ENCODE peak calls at places on chromosomes 3 and 15, in nine cellular contexts. F, T, J, C, A, Q, M, U and V are unnamed samples.
A peak's percentile ranks its signal among the peaks of the same experiment; 100 is the strongest.

GRCh38 chr3:114449271-114450007 is 155.6 kb downstream of the TIGIT start:
- DNase-seq in F (no peak), T (no peak), J (no peak), C (peak; percentile 50), A (no peak), Q (no peak), M (no peak), U (no peak), V (peak; percentile 11)

GRCh38 chr3:197550489-197550888 is 5.3 kb downstream of the BDH1 start:
- DNase-seq in F (no peak), T (no peak), J (peak; percentile 35), C (no peak), A (peak; percentile 45), Q (no peak), M (no peak), U (no peak), V (no peak)

GRCh38 chr3:136559896-136560295 is 192.3 kb downstream of the STAG1 start:
- DNase-seq in F (no peak), T (no peak), J (peak; percentile 54), C (peak; percentile 11), A (no peak), Q (no peak), M (no peak), U (no peak), V (no peak)

GRCh38 chr3:13846716-13847570 is 32.9 kb downstream of the WNT7A start:
- DNase-seq in F (no peak), T (no peak), J (no peak), C (no peak), A (no peak), Q (no peak), M (no peak), U (peak; percentile 42), V (no peak)

GRCh38 chr15:68192804-68193521 is 12.2 kb downstream of the CALML4 start:
- DNase-seq in F (no peak), T (no peak), J (no peak), C (no peak), A (no peak), Q (peak; percentile 5), M (no peak), U (no peak), V (no peak)

GRCh38 chr3:111831840-111832239 is 27.2 kb upstream of the PHLDB2 start:
- DNase-seq in F (no peak), T (no peak), J (no peak), C (peak; percentile 16), A (no peak), Q (no peak), M (no peak), U (no peak), V (no peak)

GRCh38 chr15:90103669-90104329 is 1.5 kb upstream of the IDH2 start:
- DNase-seq in F (no peak), T (no peak), J (no peak), C (no peak), A (no peak), Q (peak; percentile 44), M (no peak), U (no peak), V (no peak)

GRCh38 chr3:193911784-193912183 is 224.2 kb upstream of the HES1 start:
- DNase-seq in F (no peak), T (no peak), J (no peak), C (no peak), A (no peak), Q (no peak), M (no peak), U (no peak), V (no peak)

GRCh38 chr3:149080011-149080698 is 6.2 kb downstream of the HLTF start:
- DNase-seq in F (no peak), T (no peak), J (no peak), C (peak; percentile 62), A (no peak), Q (no peak), M (no peak), U (peak; percentile 13), V (no peak)

GRCh38 chr15:45179221-45179985 is 8.4 kb downstream of the SHF start:
- DNase-seq in F (peak; percentile 60), T (peak; percentile 48), J (peak; percentile 84), C (peak; percentile 38), A (peak; percentile 57), Q (no peak), M (peak; percentile 27), U (peak; percentile 48), V (peak; percentile 54)

GRCh38 chr15:93428135-93428534 is 339.1 kb upstream of the RGMA start:
- DNase-seq in F (peak; percentile 19), T (no peak), J (no peak), C (no peak), A (peak; percentile 47), Q (peak; percentile 44), M (no peak), U (no peak), V (no peak)

DNA sequence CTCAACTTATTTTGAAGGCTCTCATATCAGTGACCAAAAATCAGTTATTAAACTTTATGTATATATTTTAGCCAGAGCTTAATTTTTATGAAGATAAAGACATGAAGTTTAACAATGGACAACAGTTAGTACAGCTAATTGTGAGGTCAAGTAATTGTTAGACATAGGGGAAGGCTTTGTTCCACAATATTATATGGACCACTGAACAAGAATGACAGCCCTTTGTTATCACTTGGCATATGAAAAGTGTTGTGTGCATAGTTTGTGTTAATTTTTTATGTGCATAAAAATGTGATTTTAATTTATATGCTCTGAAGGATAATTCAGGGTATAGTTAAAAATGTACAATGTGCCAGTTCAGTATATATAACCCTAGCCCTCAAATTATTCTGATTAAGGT is 12.0 kb downstream of the DNAJC19 start:
- DNase-seq in F (no peak), T (no peak), J (no peak), C (no peak), A (no peak), Q (no peak), M (no peak), U (no peak), V (no peak)
- H3K36me3 ChIP-seq in F (peaks cover 11% of the 10 kb centered on the region), T (peaks cover 27% of the 10 kb centered on the region), J (peaks cover 21% of the 10 kb centered on the region), C (peaks cover 40% of the 10 kb centered on the region), A (peaks cover 15% of the 10 kb centered on the region), Q (no peaks in the 10 kb centered on the region), M (peaks cover 9% of the 10 kb centered on the region), U (peaks cover 84% of the 10 kb centered on the region), V (peaks cover 95% of the 10 kb centered on the region)

GRCh38 chr3:101038393-101038792 is 45.2 kb upstream of the ABI3BP start:
- DNase-seq in F (no peak), T (no peak), J (no peak), C (peak; percentile 44), A (no peak), Q (no peak), M (peak; percentile 30), U (no peak), V (no peak)

GRCh38 chr3:101037613-101038012 is 44.4 kb upstream of the ABI3BP start:
- DNase-seq in F (no peak), T (no peak), J (no peak), C (no peak), A (no peak), Q (no peak), M (no peak), U (no peak), V (no peak)

GRCh38 chr3:101036676-101037075 is 43.5 kb upstream of the ABI3BP start:
- DNase-seq in F (peak; percentile 2), T (no peak), J (no peak), C (peak; percentile 48), A (no peak), Q (no peak), M (no peak), U (no peak), V (no peak)

GRCh38 chr3:101038880-101039279 is 45.7 kb upstream of the ABI3BP start:
- DNase-seq in F (no peak), T (peak; percentile 45), J (no peak), C (peak; percentile 50), A (no peak), Q (no peak), M (no peak), U (no peak), V (no peak)

GRCh38 chr3:101036213-101036618 is 43.0 kb upstream of the ABI3BP start:
- DNase-seq in F (peak; percentile 61), T (peak; percentile 99), J (peak; percentile 64), C (peak; percentile 94), A (peak; percentile 15), Q (peak; percentile 69), M (no peak), U (no peak), V (no peak)
- TF ChIP-seq EZH2phosphoT487 in F (no peak), T (no peak), J (no peak), C (no peak), A (no peak), Q (no peak), M (no peak), U (no peak), V (no peak)

GRCh38 chr3:48738926-48739616 is 22.1 kb upstream of the IP6K2 start:
- DNase-seq in F (no peak), T (no peak), J (no peak), C (no peak), A (no peak), Q (no peak), M (no peak), U (peak; percentile 30), V (no peak)
- H3K4me3 ChIP-seq in F (no peak overlapping the region), T (no peak overlapping the region), J (no peak overlapping the region), C (no peak overlapping the region), A (no peak overlapping the region), Q (no peak overlapping the region), M (no peak overlapping the region), U (no peak overlapping the region), V (no peak overlapping the region)

GRCh38 chr15:34364041-34364440 is 3.0 kb downstream of the LPCAT4 start:
- DNase-seq in F (no peak), T (no peak), J (no peak), C (no peak), A (no peak), Q (no peak), M (no peak), U (no peak), V (no peak)

GRCh38 chr15:34361278-34361677 is 5.7 kb downstream of the LPCAT4 start:
- DNase-seq in F (no peak), T (no peak), J (no peak), C (no peak), A (no peak), Q (no peak), M (no peak), U (no peak), V (no peak)

GRCh38 chr15:34360298-34360697 is 6.7 kb downstream of the LPCAT4 start:
- DNase-seq in F (peak; percentile 56), T (peak; percentile 98), J (peak; percentile 71), C (no peak), A (peak; percentile 57), Q (peak; percentile 65), M (no peak), U (no peak), V (no peak)

GRCh38 chr15:34359416-34359815 is 7.6 kb downstream of the LPCAT4 start:
- DNase-seq in F (no peak), T (peak; percentile 68), J (no peak), C (peak; percentile 27), A (no peak), Q (no peak), M (no peak), U (no peak), V (no peak)

DNA sequence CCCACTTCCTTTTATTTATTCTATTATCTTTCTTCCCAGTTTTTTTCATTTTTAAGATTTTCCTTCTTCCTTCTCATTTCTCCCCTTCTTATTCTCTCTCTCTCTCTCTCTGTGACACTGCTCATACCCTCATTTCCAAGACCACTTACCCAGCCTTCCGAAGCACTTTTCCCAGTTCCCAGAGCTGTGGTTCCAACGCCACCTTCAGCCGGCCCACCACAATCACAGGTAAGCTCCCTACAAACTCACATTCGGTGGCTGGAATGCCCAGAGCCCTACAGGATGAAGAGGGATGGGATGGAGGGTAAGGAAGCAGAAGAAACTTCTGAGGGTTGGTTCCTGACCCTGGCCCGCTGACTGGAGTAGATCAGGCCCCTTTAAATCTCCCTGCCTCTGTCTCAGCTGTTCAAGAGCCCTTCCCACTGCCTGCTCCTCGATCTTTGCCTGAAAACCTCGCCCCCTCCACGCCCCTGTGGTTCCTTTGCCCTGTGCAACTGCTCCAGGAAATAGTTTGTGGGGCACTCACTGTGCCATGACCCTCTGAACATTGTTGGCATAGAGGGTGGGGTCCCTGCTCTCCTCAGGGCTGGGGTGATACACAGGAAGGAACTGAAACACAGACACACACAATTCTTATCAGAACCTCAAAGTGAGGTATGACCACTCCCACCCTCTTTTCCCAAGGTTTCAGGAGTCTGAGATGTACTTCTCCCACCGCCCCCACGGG is 4.8 kb downstream of the LPCAT4 start:
- DNase-seq in F (no peak), T (peak; percentile 38), J (peak; percentile 18), C (no peak), A (no peak), Q (no peak), M (no peak), U (no peak), V (no peak)
- H3K36me3 ChIP-seq in F (peaks cover 18% of the 10 kb centered on the region), T (peaks cover 40% of the 10 kb centered on the region), J (peaks cover 15% of the 10 kb centered on the region), C (no peaks in the 10 kb centered on the region), A (no peaks in the 10 kb centered on the region), Q (no peaks in the 10 kb centered on the region), M (no peaks in the 10 kb centered on the region), U (peaks cover 58% of the 10 kb centered on the region), V (peaks cover 66% of the 10 kb centered on the region)